ENCODE peak calls at places on chromosomes 13 and 19, in nine cellular contexts. C, S, V, M, D, Y, E, G and U are unnamed samples.

GRCh38 chr19:743168-743687 is 7.7 kb upstream of the MISP start:
- DNase-seq in Y (no peak), G (no peak), V (no peak), E (no peak), D (no peak), M (no peak), C (no peak), S (no peak), U (no peak)

GRCh38 chr13:38262211-38262610 is 87.4 kb upstream of the UFM1 start:
- DNase-seq in D (peak), E (no peak), G (no peak), S (no peak), C (peak), Y (no peak), V (no peak), M (no peak), U (no peak)

GRCh38 chr19:58261968-58262921 is 16.5 kb upstream of the ZNF8 start:
- DNase-seq in D (no peak), M (no peak), V (no peak), Y (no peak), S (no peak), G (no peak), C (peak), E (no peak), U (no peak)

GRCh38 chr13:44311011-44311481 is 62.6 kb upstream of the SERP2 start:
- DNase-seq in S (no peak), G (no peak), E (no peak), Y (peak), M (no peak), C (peak), D (no peak), V (no peak), U (no peak)

GRCh38 chr13:20525144-20525600 is 485 bp downstream of the CRYL1 start:
- DNase-seq in V (no peak), Y (peak), S (peak), G (peak), D (no peak), E (peak), C (peak), M (peak), U (no peak)

GRCh38 chr13:28440774-28441532 is 54.0 kb downstream of the FLT1 start:
- DNase-seq in M (no peak), G (no peak), D (no peak), S (no peak), C (no peak), E (no peak), Y (no peak), V (no peak), U (no peak)

GRCh38 chr13:113976711-113977684 is 3.1 kb upstream of the C13orf46 start:
- DNase-seq in C (peak), D (peak), Y (peak), M (no peak), E (no peak), S (no peak), V (peak), G (peak), U (peak)

GRCh38 chr13:24148414-24149305 is 11.9 kb upstream of the SPATA13 start:
- DNase-seq in E (no peak), V (peak), S (no peak), G (no peak), D (peak), C (peak), Y (peak), M (peak), U (peak)

GRCh38 chr19:19551862-19552192 is 13.8 kb downstream of the CILP2 start:
- DNase-seq in G (no peak), D (no peak), E (no peak), S (no peak), M (no peak), Y (no peak), V (peak), C (no peak), U (no peak)

GRCh38 chr13:46992383-46992952 is 95.6 kb upstream of the HTR2A start:
- DNase-seq in V (no peak), E (no peak), M (no peak), D (no peak), Y (peak), S (peak), C (peak), G (no peak), U (no peak)
- TF ChIP-seq CTCF in V (peak), E (no peak), M (no peak), D (peak), Y (peak), S (peak), C (peak), G (no peak), U (peak)

DNA sequence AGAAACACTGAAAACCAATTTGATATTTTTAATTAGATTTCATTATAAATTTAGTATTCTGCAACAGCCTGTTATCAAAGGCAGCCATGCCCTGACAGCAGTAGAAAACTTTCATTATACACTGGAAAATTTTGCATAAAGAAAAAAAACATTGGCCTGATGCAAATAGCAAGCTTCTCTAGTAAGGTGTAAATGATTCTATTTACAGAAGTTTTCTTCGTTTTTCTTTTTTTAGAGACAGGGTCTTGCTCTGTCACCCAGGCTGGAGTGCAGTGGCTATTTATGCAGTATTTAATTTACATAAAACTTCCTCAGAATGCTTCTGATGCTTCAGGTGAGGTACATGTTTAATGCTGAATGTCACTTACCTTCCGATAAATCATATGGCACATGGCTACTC is 67.0 kb downstream of the ABCC4 start:
- DNase-seq in C (no peak), M (no peak), V (no peak), D (no peak), Y (no peak), S (no peak), G (no peak), E (no peak), U (no peak)
- TF ChIP-seq CTCF in C (no peak), M (no peak), V (no peak), D (no peak), Y (no peak), S (no peak), G (no peak), E (no peak), U (no peak)

DNA sequence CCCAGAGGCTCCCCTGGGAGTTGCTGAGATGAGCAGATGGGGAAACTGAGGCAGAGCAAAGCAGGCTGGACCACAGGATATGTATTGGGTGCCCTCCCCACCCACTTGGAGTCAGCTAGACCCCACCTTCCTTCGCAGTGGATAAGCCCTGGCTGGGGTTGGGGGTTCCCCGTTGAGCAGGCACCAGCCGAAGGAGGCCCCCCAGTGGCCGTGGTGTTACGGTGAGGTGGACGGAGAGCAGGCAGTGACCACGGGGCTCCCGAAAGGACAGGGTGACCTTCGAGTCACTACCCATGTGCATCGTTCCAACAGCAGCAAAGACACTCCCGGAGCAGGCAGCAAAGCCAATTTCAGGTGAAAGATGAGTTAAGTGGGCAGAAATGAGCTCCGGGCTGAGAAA is 62.4 kb upstream of the ADGRE5 start:
- DNase-seq in M (no peak), D (no peak), C (no peak), G (no peak), S (peak), E (no peak), V (no peak), Y (no peak), U (no peak)
- TF ChIP-seq CTCF in M (peak), D (peak), C (no peak), G (no peak), S (peak), E (peak), V (peak), Y (no peak), U (peak)

GRCh38 chr19:14139944-14140343 is 3.6 kb upstream of the ASF1B start:
- DNase-seq in S (peak), M (no peak), E (no peak), C (no peak), V (no peak), Y (no peak), G (no peak), D (no peak), U (no peak)

GRCh38 chr19:14138576-14139265 is 2.3 kb upstream of the ASF1B start:
- DNase-seq in S (no peak), D (no peak), M (no peak), E (no peak), V (no peak), G (no peak), Y (peak), C (peak), U (no peak)

GRCh38 chr19:14135985-14136508 is 342 bp downstream of the ASF1B start:
- DNase-seq in Y (no peak), E (no peak), C (no peak), M (no peak), D (no peak), G (no peak), V (no peak), S (no peak), U (no peak)

GRCh38 chr19:14135355-14135754 is 1.0 kb downstream of the ASF1B start:
- DNase-seq in E (no peak), G (no peak), Y (no peak), M (no peak), V (no peak), D (no peak), S (no peak), C (no peak), U (no peak)

DNA sequence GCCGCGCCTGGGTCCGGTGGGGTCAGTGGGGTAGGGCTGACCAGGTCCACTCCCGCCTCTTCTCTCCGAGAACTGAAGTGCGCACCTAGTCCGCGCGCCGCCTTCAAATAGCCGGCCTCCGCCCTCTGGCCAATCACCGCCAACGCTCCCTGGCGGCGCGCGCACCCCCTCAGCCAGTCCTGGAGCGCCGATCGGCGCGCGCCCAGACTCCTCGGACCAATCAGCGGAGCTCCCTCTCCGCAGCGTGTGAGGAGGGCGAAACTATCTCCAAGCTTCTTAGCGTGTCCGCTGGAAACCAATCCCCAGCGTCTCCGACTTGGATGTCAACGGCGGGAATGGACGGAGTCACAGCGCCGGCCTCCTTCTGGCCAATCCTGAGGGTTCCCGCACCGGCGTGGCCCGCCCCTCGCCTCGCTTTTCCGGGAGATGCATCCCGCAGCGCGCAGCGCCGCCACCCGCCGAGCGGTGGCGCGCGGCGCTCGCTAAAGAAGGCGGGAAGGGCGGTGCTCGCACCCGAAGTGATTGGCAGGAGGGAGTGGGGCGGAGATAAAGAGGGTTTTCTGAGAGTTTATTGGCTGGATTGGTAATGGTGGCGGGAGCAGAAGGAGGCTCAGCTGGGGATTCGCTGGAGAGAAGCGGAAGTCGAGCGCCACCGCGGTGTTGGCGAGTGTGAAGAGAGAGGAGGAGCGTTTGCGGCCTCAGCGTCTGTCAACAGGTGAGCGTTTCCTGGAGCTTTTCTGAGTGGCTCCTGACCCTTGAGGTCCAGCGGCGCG is at the start of gene ASF1B:
- DNase-seq in S (peak), M (peak), E (peak), G (peak), V (peak), Y (peak), C (peak), D (peak), U (peak)
- TF ChIP-seq CTCF in S (peak), M (peak), E (peak), G (peak), V (peak), Y (peak), C (peak), D (peak), U (peak)

DNA sequence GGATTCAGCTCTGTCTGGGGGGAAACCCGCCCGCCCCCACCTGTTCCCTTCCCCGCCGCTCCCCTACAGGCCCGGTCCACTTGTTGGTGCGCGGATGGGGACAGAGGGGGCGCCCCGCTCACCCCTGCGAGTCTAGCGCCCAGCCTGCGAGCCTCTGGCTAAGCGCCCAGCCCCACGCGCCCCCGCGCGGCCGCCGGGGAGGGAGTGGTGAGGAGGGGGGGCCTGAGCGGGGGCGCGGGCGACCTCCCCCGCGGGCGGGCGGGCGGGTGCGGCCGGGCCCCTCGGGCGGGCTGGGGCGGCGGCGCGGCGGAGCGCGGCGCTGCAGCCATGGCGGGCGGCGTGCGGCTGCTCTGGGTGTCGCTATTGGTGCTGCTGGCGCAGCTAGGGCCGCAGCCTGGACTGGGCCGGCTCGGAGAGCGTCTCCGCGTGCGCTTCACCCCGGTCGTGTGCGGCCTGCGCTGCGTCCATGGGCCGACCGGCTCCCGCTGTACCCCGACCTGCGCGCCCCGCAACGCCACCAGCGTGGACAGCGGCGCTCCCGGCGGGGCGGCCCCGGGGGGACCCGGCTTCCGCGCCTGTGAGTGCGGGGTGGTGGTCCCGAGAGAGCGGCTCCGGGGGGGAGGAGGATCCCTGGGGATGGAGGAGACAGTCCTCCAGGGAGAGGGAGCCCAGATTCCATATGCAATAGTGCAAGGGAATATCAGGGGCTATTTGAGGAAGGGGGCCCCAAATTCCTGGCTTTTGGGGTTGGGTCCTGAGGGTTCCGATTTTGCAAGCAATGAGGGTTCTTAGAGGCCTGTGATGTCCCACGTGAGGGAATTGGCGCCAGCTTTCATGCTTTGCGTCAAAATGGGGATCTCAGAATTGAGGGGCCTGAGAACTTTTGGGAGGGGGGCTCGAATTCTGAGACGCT is at the start of gene LTBP4:
- DNase-seq in G (peak), D (no peak), S (peak), V (no peak), C (no peak), E (no peak), M (no peak), Y (no peak), U (no peak)
- TF ChIP-seq CTCF in G (no peak), D (no peak), S (peak), V (peak), C (no peak), E (no peak), M (no peak), Y (peak), U (peak)

GRCh38 chr13:77506874-77507273 is 28.6 kb upstream of the SCEL start:
- DNase-seq in M (no peak), S (no peak), E (no peak), V (no peak), G (no peak), C (peak), Y (no peak), D (no peak), U (no peak)
- TF ChIP-seq CTCF in M (no peak), S (peak), E (peak), V (no peak), G (no peak), C (peak), Y (no peak), D (peak), U (no peak)

GRCh38 chr19:5257155-5258045 is 83.2 kb downstream of the PTPRS start:
- DNase-seq in E (no peak), D (no peak), Y (no peak), G (no peak), C (no peak), S (no peak), V (no peak), M (no peak), U (no peak)
- TF ChIP-seq CTCF in E (no peak), D (no peak), Y (no peak), G (no peak), C (no peak), S (no peak), V (no peak), M (no peak), U (no peak)

GRCh38 chr19:17429661-17430101 is 9.8 kb downstream of the MVB12A start:
- DNase-seq in V (no peak), G (no peak), D (no peak), S (no peak), C (no peak), Y (no peak), E (no peak), M (no peak), U (no peak)

GRCh38 chr19:17423429-17424208 is 3.8 kb downstream of the MVB12A start:
- DNase-seq in M (no peak), V (no peak), G (no peak), Y (no peak), E (no peak), S (no peak), C (no peak), D (no peak), U (no peak)

GRCh38 chr19:17421942-17422341 is 2.1 kb downstream of the MVB12A start:
- DNase-seq in S (no peak), M (no peak), G (no peak), E (no peak), V (no peak), Y (no peak), D (no peak), C (no peak), U (no peak)

GRCh38 chr19:17420267-17420924 is 549 bp downstream of the MVB12A start:
- DNase-seq in D (no peak), S (peak), V (no peak), E (no peak), Y (no peak), C (no peak), G (peak), M (peak), U (no peak)

DNA sequence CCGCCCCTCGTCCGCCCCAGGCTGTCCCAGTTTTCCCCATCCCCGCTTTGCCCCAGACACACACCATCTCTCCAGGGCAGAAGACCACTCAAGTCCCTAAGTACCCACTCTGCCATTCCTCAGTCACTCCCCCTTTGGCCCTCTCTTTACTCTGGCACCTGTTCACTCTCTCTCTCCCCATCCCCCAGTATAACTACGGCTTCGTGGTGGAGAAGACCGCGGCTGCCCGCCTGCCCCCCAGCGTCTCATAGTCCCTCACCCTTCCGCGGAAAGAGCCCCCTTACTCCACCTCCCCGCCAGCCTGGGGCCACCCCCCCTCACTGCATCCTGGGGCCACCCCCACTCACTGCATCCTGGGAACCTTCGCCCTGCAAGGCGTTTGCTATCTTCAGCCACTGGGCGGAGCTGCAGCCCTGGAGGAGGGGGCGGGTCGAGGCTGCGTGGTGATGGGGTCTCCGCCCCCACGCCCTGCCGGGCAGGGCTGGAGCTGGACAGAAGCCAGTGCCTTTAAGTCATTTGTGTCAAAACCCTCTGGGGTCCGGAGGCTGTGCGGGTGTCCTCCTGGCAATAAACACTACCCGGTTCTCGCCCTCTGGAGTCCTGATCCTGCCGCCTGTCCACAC is 5.0 kb downstream of the MVB12A start:
- DNase-seq in V (no peak), M (no peak), D (no peak), S (peak), Y (no peak), E (peak), C (peak), G (no peak), U (no peak)
- TF ChIP-seq CTCF in V (peak), M (peak), D (peak), S (peak), Y (peak), E (peak), C (peak), G (no peak), U (peak)